ENCODE peak calls at places on chromosome X, in eight cellular contexts. D is suprapubic skin, U is lower lobe of right lung, Z is thoracic aorta, F is ovary, L is fibroblast of lung, B is psoas muscle, J is pancreas. A is an unnamed sample. For H3K4me1, the result is how much of the 10 kb centered on the place peaks cover.

GRCh38 chrX:101287402-101287801 is 3.7 kb downstream of the TAF7L start:
- DNase-seq in J (no peak), F (no peak), B (no peak), U (no peak), D (no peak), Z (no peak), L (peak), A (no peak)

GRCh38 chrX:63754141-63754859 is 30.7 kb downstream of the ARHGEF9 start:
- DNase-seq in U (no peak), Z (no peak), F (no peak), L (peak), B (no peak), J (no peak), D (peak), A (peak)

GRCh38 chrX:107610667-107611066 is 17.6 kb upstream of the PRPS1 start:
- DNase-seq in U (no peak), F (no peak), D (no peak), B (no peak), L (no peak), Z (no peak), J (no peak), A (no peak)

GRCh38 chrX:30881797-30882196 is 7.3 kb downstream of the TAB3 start:
- DNase-seq in U (no peak), D (no peak), B (no peak), Z (no peak), L (no peak), F (no peak), J (no peak), A (no peak)

GRCh38 chrX:129654652-129655546 is at the start of gene APLN:
- DNase-seq in D (no peak), Z (no peak), L (peak), U (peak), B (peak), F (peak), J (peak), A (peak)

GRCh38 chrX:72714471-72714916 is 388 bp upstream of the PHKA1 start:
- DNase-seq in J (peak), F (peak), B (peak), L (peak), Z (peak), D (peak), U (peak), A (peak)

GRCh38 chrX:108361316-108361715 is 76.9 kb downstream of the COL4A6 start:
- DNase-seq in L (peak), Z (no peak), J (no peak), D (no peak), B (no peak), U (no peak), F (no peak), A (no peak)

GRCh38 chrX:104134583-104135261 is 22.1 kb downstream of the SLC25A53 start:
- DNase-seq in L (no peak), Z (no peak), F (no peak), D (no peak), B (no peak), U (no peak), J (no peak), A (no peak)

GRCh38 chrX:77162777-77163176 is 284.4 kb upstream of the FGF16 start:
- DNase-seq in L (no peak), U (no peak), F (no peak), Z (no peak), J (no peak), D (no peak), B (no peak), A (no peak)

GRCh38 chrX:43939187-43939926 is 33.8 kb downstream of the NDP start:
- DNase-seq in L (peak), J (no peak), U (no peak), F (no peak), B (no peak), D (no peak), Z (no peak), A (no peak)

GRCh38 chrX:7093305-7093704 is 54.2 kb upstream of the STS start:
- DNase-seq in F (no peak), D (no peak), U (no peak), J (no peak), B (no peak), Z (no peak), L (no peak), A (no peak)
- H3K4me1 ChIP-seq in F (under half), D (under half), U (under half), J (under half), B (under half), Z (under half), L (under half), A (under half)

DNA sequence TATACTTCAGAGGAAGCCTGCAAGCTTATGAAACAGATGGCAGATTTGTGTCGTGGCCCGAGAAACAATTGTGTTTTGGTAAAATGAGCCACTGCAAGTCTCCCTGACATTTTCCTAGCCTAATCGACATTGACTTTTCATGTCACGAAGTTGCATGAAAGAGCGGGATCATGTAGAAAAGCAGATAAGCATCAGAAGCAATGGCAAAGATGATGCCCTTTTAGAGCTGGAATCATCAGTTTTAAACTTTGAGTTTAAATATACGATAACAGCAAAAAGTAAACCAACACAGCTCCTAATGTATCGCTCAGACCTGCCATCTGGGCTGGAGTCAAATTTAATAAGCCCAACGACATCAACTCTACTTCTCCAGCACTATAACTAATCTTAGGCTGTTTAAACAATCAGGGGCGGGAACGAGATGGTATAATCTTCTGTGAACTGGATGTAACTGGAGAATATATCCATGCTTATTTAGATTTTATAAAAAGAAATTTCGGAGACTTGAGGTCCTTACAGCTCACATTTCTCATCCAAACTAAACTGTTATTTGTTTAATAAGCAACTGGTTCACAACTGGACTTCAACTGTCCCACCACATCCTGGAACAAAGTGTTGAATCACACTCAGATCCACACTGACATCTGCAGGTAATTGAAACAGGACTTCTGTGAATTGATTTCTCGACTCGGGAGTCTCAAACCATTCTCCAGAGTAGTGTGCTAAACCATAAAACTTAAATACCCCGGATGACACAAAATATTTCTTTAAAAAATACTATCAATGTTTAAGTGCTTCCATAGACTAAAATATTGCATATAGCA is 95.1 kb upstream of the PLAC1 start:
- DNase-seq in F (no peak), Z (no peak), B (no peak), D (no peak), L (peak), J (no peak), U (no peak), A (no peak)
- TF ChIP-seq CTCF in F (peak), Z (no peak), B (peak), D (no peak), L (no peak), J (no peak), U (no peak), A (peak)

GRCh38 chrX:10631416-10632145 is 11.2 kb upstream of the MID1 start:
- DNase-seq in Z (no peak), B (no peak), D (no peak), L (no peak), J (no peak), U (no peak), F (no peak), A (no peak)

GRCh38 chrX:10630320-10630719 is 9.9 kb upstream of the MID1 start:
- DNase-seq in L (peak), F (no peak), J (no peak), D (no peak), Z (no peak), B (no peak), U (no peak), A (no peak)

GRCh38 chrX:10633722-10634121 is 13.3 kb upstream of the MID1 start:
- DNase-seq in F (peak), D (no peak), U (no peak), L (peak), J (no peak), B (peak), Z (peak), A (peak)

GRCh38 chrX:10629905-10630304 is 9.5 kb upstream of the MID1 start:
- DNase-seq in L (no peak), Z (no peak), B (no peak), D (no peak), U (no peak), F (no peak), J (no peak), A (no peak)

DNA sequence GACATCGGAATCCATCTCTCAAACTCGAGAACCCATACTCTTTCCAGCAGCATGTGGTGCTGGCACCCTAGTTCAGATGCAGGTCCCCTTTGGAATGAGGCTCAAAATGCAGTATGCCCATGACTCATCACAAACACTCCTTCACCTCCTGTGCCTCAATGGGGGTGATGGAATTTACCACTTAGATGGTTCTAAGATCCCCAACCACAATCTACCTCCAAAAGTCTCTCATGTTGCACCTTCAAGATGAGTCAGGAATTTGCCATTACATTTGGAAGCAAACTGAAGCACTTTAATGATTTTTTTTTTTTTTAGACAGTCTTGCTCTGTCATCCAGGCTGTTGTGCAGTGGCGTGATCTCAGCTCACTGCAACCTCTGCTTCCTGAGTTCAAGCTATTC is 8.5 kb upstream of the MID1 start:
- DNase-seq in L (peak), F (no peak), B (no peak), J (no peak), Z (no peak), D (no peak), U (no peak), A (no peak)
- H3K27ac ChIP-seq in L (no peak), F (no peak), B (no peak), J (no peak), Z (no peak), D (no peak), U (no peak), A (no peak)

GRCh38 chrX:20029728-20030127 is 38.9 kb upstream of the BCLAF3 start:
- DNase-seq in D (no peak), B (no peak), Z (no peak), U (no peak), F (no peak), L (no peak), J (no peak), A (no peak)
- H3K4me1 ChIP-seq in D (under half), B (under half), Z (under half), U (under half), F (under half), L (under half), J (under half), A (under half)

DNA sequence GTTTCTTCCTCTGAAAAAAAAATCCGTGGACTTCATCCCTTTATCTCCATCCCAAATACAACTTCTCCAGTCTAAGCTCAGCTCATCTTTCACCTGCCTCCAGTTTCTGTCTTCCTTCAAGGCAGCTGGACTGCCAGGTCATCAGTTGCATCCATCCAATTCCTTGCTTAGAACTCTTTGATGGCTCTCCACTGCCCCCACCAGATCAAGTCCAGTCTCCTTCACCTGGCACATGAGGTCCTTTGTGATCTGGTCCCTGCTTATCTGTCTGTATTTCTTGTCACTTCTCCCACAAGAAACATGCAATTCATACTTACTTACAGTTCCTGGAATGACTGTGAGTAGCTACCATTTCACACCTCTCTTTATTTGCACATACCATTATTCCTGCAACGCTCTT is 33.8 kb downstream of the OTUD6A start:
- DNase-seq in Z (no peak), L (no peak), U (no peak), J (no peak), D (no peak), F (no peak), B (no peak), A (no peak)
- TF ChIP-seq CTCF in Z (no peak), L (peak), U (no peak), J (no peak), D (no peak), F (no peak), B (no peak), A (no peak)